ENCODE peak calls at places on chromosomes 11 and 22, in ten cellular contexts. Q is tibial nerve; H is ACHN; M is nucleus accumbens; A is stimulated activated naive CD8-positive, alpha-beta T cell treated with anti-CD3 and anti-CD28 coated beads, Interleukin-15, Interleukin-2, amounts not matched to agents 100 U/mL and 50 U/mL, for 24 hours; T is T-helper 2 cell; N is SK-MEL-5; F is NCI-H1417; R is right lobe of liver; I is NCI-H774. L is an unnamed sample.

GRCh38 chr11:94786264-94787126 is 18.3 kb downstream of the AMOTL1 start:
- DNase-seq in F (peak), H (peak), I (peak), T (no peak), M (no peak), A (no peak), Q (no peak), N (peak), R (no peak), L (peak)

GRCh38 chr11:7591992-7592391 is 78.2 kb downstream of the PPFIBP2 start:
- DNase-seq in R (no peak), I (no peak), F (no peak), T (no peak), A (no peak), Q (no peak), M (no peak), N (no peak), H (no peak), L (no peak)

GRCh38 chr11:127126956-127127355 is 126.4 kb upstream of the KIRREL3 start:
- DNase-seq in R (no peak), T (no peak), N (no peak), H (no peak), I (no peak), Q (no peak), F (no peak), M (no peak), A (no peak), L (no peak)

GRCh38 chr11:125542709-125543108 is 26.6 kb upstream of the EI24 start:
- DNase-seq in A (no peak), F (no peak), Q (no peak), I (no peak), N (no peak), H (no peak), M (no peak), R (no peak), T (no peak), L (no peak)

GRCh38 chr22:36823177-36823839 is 6.5 kb upstream of the PVALB start:
- DNase-seq in Q (no peak), R (no peak), F (no peak), N (no peak), M (no peak), I (no peak), T (no peak), A (no peak), H (no peak), L (no peak)

GRCh38 chr22:31288496-31289235 is 3.6 kb downstream of the PIK3IP1 start:
- DNase-seq in M (no peak), T (no peak), A (no peak), Q (no peak), R (no peak), H (no peak), F (no peak), I (no peak), N (no peak), L (no peak)

GRCh38 chr11:20022363-20023081 is 137.8 kb downstream of the DBX1 start:
- DNase-seq in I (no peak), N (no peak), H (no peak), A (no peak), Q (no peak), R (no peak), F (peak), T (no peak), M (no peak), L (peak)

GRCh38 chr22:16922076-16922475 is 85.9 kb downstream of the GAB4 start:
- DNase-seq in A (no peak), N (no peak), H (no peak), I (no peak), T (no peak), M (no peak), R (no peak), Q (no peak), F (no peak), L (no peak)

GRCh38 chr11:1168256-1168655 is 10.5 kb downstream of the MUC5AC start:
- DNase-seq in F (no peak), M (no peak), N (no peak), I (no peak), Q (no peak), A (no peak), T (no peak), H (no peak), R (no peak), L (no peak)

GRCh38 chr11:40029406-40029805 is 1430.0 kb downstream of the LRRC4C start:
- DNase-seq in T (no peak), M (no peak), H (peak), F (no peak), Q (no peak), I (no peak), R (no peak), A (no peak), N (no peak), L (no peak)

GRCh38 chr22:44753189-44754042 is 1.0 kb downstream of the ARHGAP8 start:
- DNase-seq in N (no peak), I (no peak), T (no peak), A (no peak), F (no peak), H (no peak), M (no peak), Q (peak), R (no peak), L (peak)

GRCh38 chr11:103295704-103296103 is 186.5 kb downstream of the DYNC2H1 start:
- DNase-seq in I (no peak), F (no peak), M (no peak), N (no peak), T (no peak), A (no peak), R (no peak), H (peak), Q (no peak), L (no peak)

GRCh38 chr11:70597006-70597555 is 198.8 kb downstream of the CTTN start:
- DNase-seq in R (no peak), Q (no peak), I (no peak), N (no peak), T (no peak), F (no peak), A (no peak), M (no peak), H (no peak), L (no peak)

GRCh38 chr11:79431535-79431934 is 9.3 kb downstream of the TENM4 start:
- DNase-seq in R (no peak), H (peak), M (no peak), Q (no peak), A (no peak), T (no peak), N (no peak), I (no peak), F (no peak), L (no peak)

GRCh38 chr11:76159983-76160661 is 46.2 kb downstream of the WNT11 start:
- DNase-seq in F (no peak), N (no peak), A (no peak), T (no peak), M (no peak), I (peak), Q (no peak), R (peak), H (no peak), L (no peak)

GRCh38 chr22:18085188-18085587 is 7.4 kb downstream of the PEX26 start:
- DNase-seq in R (peak), T (no peak), F (no peak), I (no peak), A (no peak), M (no peak), Q (no peak), N (no peak), H (no peak), L (no peak)